ENCODE peak calls at places on chromosomes 1 and 21, in nine cellular contexts. One of them, this sample, is unnamed.

GRCh38 chr1:160797861-160798273 is 1.9 kb downstream of the LY9 start:
- DNase-seq in AG10803: no peak
- DNase-seq in A549: no peak
- DNase-seq in AG04450: no peak
- DNase-seq in bronchial epithelial cell: peak
- DNase-seq in lung: peak
- DNase-seq in GM13976: no peak
- DNase-seq in nephron progenitor cell: no peak
- DNase-seq in OCI-LY7: peak
- DNase-seq in this sample: peak

GRCh38 chr1:9877962-9878361 is 32.1 kb downstream of the CTNNBIP1 start:
- DNase-seq in AG10803: no peak
- DNase-seq in bronchial epithelial cell: peak
- DNase-seq in OCI-LY7: no peak
- DNase-seq in A549: no peak
- DNase-seq in lung: no peak
- DNase-seq in nephron progenitor cell: no peak
- DNase-seq in AG04450: no peak
- DNase-seq in GM13976: no peak
- DNase-seq in this sample: no peak

GRCh38 chr1:156602557-156602993 is 1.3 kb upstream of the GPATCH4 start:
- DNase-seq in OCI-LY7: peak
- DNase-seq in GM13976: no peak
- DNase-seq in A549: peak
- DNase-seq in AG10803: no peak
- DNase-seq in bronchial epithelial cell: peak
- DNase-seq in nephron progenitor cell: no peak
- DNase-seq in AG04450: no peak
- DNase-seq in lung: no peak
- DNase-seq in this sample: peak

GRCh38 chr21:45170987-45171386 is 96.6 kb downstream of the ADARB1 start:
- DNase-seq in A549: no peak
- DNase-seq in GM13976: no peak
- DNase-seq in nephron progenitor cell: no peak
- DNase-seq in AG04450: no peak
- DNase-seq in bronchial epithelial cell: no peak
- DNase-seq in lung: no peak
- DNase-seq in OCI-LY7: no peak
- DNase-seq in AG10803: no peak
- DNase-seq in this sample: no peak

GRCh38 chr1:7683521-7683920 is 87.6 kb upstream of the VAMP3 start:
- DNase-seq in lung: no peak
- DNase-seq in AG10803: no peak
- DNase-seq in A549: no peak
- DNase-seq in OCI-LY7: no peak
- DNase-seq in bronchial epithelial cell: no peak
- DNase-seq in nephron progenitor cell: no peak
- DNase-seq in AG04450: no peak
- DNase-seq in GM13976: no peak
- DNase-seq in this sample: no peak

GRCh38 chr1:63119575-63120155 is 202.7 kb upstream of the FOXD3 start:
- DNase-seq in OCI-LY7: no peak
- DNase-seq in nephron progenitor cell: no peak
- DNase-seq in lung: no peak
- DNase-seq in A549: no peak
- DNase-seq in AG10803: peak
- DNase-seq in AG04450: no peak
- DNase-seq in GM13976: no peak
- DNase-seq in bronchial epithelial cell: no peak
- DNase-seq in this sample: no peak

GRCh38 chr1:73899311-73899710 is 298.7 kb downstream of the LRRIQ3 start:
- DNase-seq in OCI-LY7: no peak
- DNase-seq in AG04450: no peak
- DNase-seq in GM13976: no peak
- DNase-seq in lung: no peak
- DNase-seq in A549: no peak
- DNase-seq in nephron progenitor cell: no peak
- DNase-seq in AG10803: no peak
- DNase-seq in bronchial epithelial cell: peak
- DNase-seq in this sample: no peak

GRCh38 chr1:87435484-87435883 is 106.8 kb downstream of the LMO4 start:
- DNase-seq in A549: peak
- DNase-seq in bronchial epithelial cell: peak
- DNase-seq in lung: no peak
- DNase-seq in AG10803: no peak
- DNase-seq in nephron progenitor cell: no peak
- DNase-seq in OCI-LY7: no peak
- DNase-seq in AG04450: no peak
- DNase-seq in GM13976: no peak
- DNase-seq in this sample: peak

GRCh38 chr1:2372551-2373490 is 18.5 kb downstream of the MORN1 start:
- DNase-seq in lung: no peak
- DNase-seq in AG10803: no peak
- DNase-seq in A549: no peak
- DNase-seq in bronchial epithelial cell: peak
- DNase-seq in nephron progenitor cell: peak
- DNase-seq in OCI-LY7: no peak
- DNase-seq in GM13976: no peak
- DNase-seq in AG04450: no peak
- DNase-seq in this sample: no peak

GRCh38 chr1:17313910-17314309 is 5.9 kb downstream of the PADI4 start:
- DNase-seq in A549: no peak
- DNase-seq in GM13976: no peak
- DNase-seq in OCI-LY7: no peak
- DNase-seq in bronchial epithelial cell: no peak
- DNase-seq in nephron progenitor cell: no peak
- DNase-seq in AG04450: no peak
- DNase-seq in AG10803: no peak
- DNase-seq in lung: no peak
- DNase-seq in this sample: no peak

GRCh38 chr1:113835686-113836290 is 23.5 kb upstream of the RSBN1 start:
- DNase-seq in lung: no peak
- DNase-seq in A549: peak
- DNase-seq in bronchial epithelial cell: peak
- DNase-seq in OCI-LY7: peak
- DNase-seq in GM13976: peak
- DNase-seq in nephron progenitor cell: no peak
- DNase-seq in AG04450: peak
- DNase-seq in AG10803: peak
- DNase-seq in this sample: peak

DNA sequence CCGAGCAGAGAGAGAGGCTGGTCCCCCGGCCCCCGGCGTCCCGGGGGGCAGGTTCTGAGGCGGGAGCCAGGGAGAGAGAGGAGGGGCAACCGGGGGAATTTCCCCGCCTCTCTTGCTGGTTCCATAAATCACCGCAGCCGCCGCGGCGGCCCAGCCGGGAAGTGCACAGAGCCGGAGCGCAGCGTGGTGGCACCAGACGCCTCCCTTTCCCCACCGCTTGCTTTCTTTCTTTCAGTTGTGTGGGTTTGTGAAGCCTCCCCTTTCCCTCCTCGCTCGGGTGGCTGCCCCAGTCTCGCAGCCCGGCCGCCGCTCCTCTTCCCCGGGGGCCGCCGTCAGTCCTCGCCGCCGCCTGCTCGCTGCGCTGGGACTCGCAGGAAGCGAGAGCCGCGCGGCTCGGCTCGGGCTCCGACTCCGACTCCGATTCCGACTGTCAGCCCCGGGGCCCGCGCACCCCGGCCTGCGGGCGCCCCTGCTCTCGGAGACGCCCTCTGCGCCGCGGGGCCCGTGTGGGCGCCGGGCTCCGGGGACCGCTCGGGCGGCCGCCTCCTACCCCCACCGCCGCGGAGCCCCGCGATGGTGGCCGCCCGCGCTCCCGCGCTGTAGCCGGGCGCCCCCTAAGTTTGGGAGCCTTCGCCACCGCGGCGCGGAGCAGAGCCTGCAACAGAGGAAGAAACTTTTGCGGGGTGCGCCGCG is at the start of gene CACHD1:
- DNase-seq in nephron progenitor cell: peak
- DNase-seq in AG04450: peak
- DNase-seq in lung: peak
- DNase-seq in bronchial epithelial cell: peak
- DNase-seq in OCI-LY7: no peak
- DNase-seq in AG10803: peak
- DNase-seq in A549: peak
- DNase-seq in GM13976: peak
- DNase-seq in this sample: peak
- TF ChIP-seq CTCF in nephron progenitor cell: no peak
- TF ChIP-seq CTCF in AG04450: peak
- TF ChIP-seq CTCF in lung: peak
- TF ChIP-seq CTCF in bronchial epithelial cell: peak
- TF ChIP-seq CTCF in OCI-LY7: no peak
- TF ChIP-seq CTCF in AG10803: peak
- TF ChIP-seq CTCF in A549: no peak
- TF ChIP-seq CTCF in GM13976: no peak
- TF ChIP-seq CTCF in this sample: no peak

DNA sequence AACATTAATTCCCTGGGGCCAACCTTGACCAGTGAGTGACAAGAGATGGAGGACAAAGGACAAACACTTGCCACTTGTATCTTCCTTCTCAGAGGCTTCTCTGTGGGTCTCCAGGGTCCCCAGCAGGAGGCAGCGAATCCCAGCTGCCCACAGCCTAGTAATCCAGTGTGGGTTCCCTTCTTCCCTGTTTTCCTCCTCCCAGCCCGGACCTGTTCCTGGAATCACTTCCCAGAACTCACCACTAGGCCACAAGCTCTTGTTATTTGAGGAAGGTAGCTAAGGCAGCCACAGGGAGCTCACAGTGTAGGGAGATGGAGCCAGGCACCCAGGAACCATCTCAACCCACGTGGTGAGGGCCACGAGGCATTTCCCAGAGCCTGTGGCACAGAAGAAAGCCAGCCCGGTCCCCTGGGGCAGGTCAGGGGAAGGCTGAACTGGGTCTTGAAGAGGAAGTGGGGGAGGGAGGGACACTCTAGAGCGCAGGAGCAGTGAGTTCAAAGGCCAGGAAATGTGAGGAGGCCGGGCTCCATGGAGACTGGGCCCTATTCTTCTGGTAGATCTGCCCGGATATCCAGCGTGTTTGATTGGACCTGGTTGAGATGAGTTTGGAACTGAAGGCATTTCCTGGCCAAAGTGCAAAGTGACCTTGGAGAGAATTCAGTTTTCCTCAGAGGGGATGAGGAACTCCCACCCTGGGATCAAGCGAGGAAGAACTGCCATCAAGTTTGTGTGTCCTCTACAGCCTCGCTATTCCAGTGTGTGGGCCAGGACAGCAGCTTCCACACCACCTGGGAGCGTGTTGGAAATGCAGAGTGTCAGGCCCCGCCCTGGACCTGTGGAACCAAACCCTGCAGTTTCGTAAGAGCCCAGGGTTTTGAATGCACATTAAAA is 20.3 kb upstream of the C2CD2 start:
- DNase-seq in GM13976: peak
- DNase-seq in OCI-LY7: peak
- DNase-seq in A549: peak
- DNase-seq in AG04450: no peak
- DNase-seq in AG10803: no peak
- DNase-seq in nephron progenitor cell: no peak
- DNase-seq in bronchial epithelial cell: no peak
- DNase-seq in lung: peak
- DNase-seq in this sample: peak
- TF ChIP-seq CTCF in GM13976: no peak
- TF ChIP-seq CTCF in OCI-LY7: peak
- TF ChIP-seq CTCF in A549: no peak
- TF ChIP-seq CTCF in AG04450: peak
- TF ChIP-seq CTCF in AG10803: peak
- TF ChIP-seq CTCF in nephron progenitor cell: no peak
- TF ChIP-seq CTCF in bronchial epithelial cell: no peak
- TF ChIP-seq CTCF in lung: no peak
- TF ChIP-seq CTCF in this sample: peak

DNA sequence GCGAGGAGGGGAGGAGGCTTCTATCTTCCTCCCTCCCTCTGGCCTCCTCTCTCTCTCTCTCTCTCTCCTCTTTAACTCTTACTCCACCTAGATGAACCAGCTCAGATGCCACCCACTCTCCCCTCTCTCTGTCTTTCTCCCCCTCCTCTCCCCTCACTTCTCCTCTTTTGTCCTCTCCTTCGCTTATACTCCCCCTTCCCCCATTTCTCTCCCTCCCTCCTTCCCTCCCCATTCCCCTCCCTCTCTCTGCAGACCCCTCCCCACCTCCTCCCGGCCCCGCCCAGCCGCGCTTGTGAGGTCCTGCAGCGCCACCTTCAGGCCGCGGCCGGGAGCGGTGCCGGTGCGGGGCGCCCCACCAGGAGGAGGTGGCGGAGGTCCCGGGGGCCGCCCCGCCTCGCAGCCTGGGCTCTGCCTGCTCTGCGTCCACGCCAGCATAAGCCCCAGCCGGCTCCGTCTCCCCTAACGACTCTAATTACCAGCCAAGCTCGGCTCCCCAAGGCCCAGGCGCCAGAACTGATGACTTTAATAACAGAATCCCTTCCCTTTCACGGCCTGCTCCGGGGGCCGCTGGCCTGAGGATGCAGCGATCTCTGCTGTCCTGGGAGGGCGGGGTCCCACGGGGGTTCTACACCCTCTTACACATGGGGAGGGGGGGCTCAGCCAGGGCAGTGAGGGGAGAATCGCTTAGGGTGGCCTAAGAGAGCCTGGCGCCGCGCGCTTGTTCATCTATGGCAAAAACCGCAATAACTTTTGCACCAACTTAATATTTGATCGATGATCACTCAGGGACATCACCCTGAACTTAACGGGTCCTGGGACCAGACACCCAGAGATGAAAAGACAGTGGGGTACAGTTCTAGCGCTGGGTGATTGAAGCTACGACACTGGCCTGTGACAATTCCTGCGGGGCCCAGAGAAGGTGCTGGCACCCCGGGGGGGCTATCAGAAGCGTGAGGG is 637.3 kb downstream of the MATN1 start:
- DNase-seq in AG10803: peak
- DNase-seq in AG04450: no peak
- DNase-seq in bronchial epithelial cell: no peak
- DNase-seq in A549: peak
- DNase-seq in OCI-LY7: peak
- DNase-seq in nephron progenitor cell: peak
- DNase-seq in GM13976: peak
- DNase-seq in lung: no peak
- DNase-seq in this sample: peak
- TF ChIP-seq CTCF in AG10803: no peak
- TF ChIP-seq CTCF in AG04450: peak
- TF ChIP-seq CTCF in bronchial epithelial cell: peak
- TF ChIP-seq CTCF in A549: peak
- TF ChIP-seq CTCF in OCI-LY7: peak
- TF ChIP-seq CTCF in nephron progenitor cell: peak
- TF ChIP-seq CTCF in GM13976: peak
- TF ChIP-seq CTCF in lung: no peak
- TF ChIP-seq CTCF in this sample: peak

GRCh38 chr1:27719286-27720251 is 6.2 kb upstream of the FAM76A start:
- DNase-seq in nephron progenitor cell: no peak
- DNase-seq in lung: no peak
- DNase-seq in GM13976: no peak
- DNase-seq in AG04450: no peak
- DNase-seq in OCI-LY7: peak
- DNase-seq in A549: no peak
- DNase-seq in bronchial epithelial cell: peak
- DNase-seq in AG10803: peak
- DNase-seq in this sample: no peak
- TF ChIP-seq CTCF in nephron progenitor cell: no peak
- TF ChIP-seq CTCF in lung: no peak
- TF ChIP-seq CTCF in GM13976: no peak
- TF ChIP-seq CTCF in AG04450: peak
- TF ChIP-seq CTCF in OCI-LY7: peak
- TF ChIP-seq CTCF in A549: no peak
- TF ChIP-seq CTCF in bronchial epithelial cell: peak
- TF ChIP-seq CTCF in AG10803: peak
- TF ChIP-seq CTCF in this sample: no peak

This sample was measured in activated CD8-positive, alpha-beta T cell treated with anti-CD3 and anti-CD28 coated beads for 36 hours.